ENCODE peak calls at places on chromosomes 16 and 17, in six cellular contexts. K is NCI-H1092, N is GM12865, T is adrenal gland, F is fibroblast of mammary gland, W is anterior cingulate cortex. G is an unnamed sample.

GRCh38 chr17:67246398-67246647 is 1.3 kb upstream of the HELZ start:
- DNase-seq in K (no peak), N (no peak), T (no peak), F (no peak), W (no peak), G (no peak)

GRCh38 chr17:17176341-17176740 is 29.8 kb downstream of the PLD6 start:
- DNase-seq in K (no peak), N (no peak), T (no peak), F (no peak), W (no peak), G (no peak)

GRCh38 chr16:4386951-4387565 is 15.4 kb downstream of the VASN start:
- DNase-seq in K (no peak), N (no peak), T (no peak), F (peak; percentile 70), W (no peak), G (no peak)

GRCh38 chr17:63830278-63830677 is 2.8 kb upstream of the FTSJ3 start:
- DNase-seq in K (no peak), N (no peak), T (no peak), F (no peak), W (no peak), G (no peak)

GRCh38 chr16:26118575-26118974 is 426.8 kb downstream of the HS3ST4 start:
- DNase-seq in K (no peak), N (no peak), T (no peak), F (no peak), W (no peak), G (no peak)

GRCh38 chr16:81035975-81036750 is 521 bp downstream of the ATMIN start:
- DNase-seq in K (peak; percentile 23), N (peak; percentile 61), T (peak; percentile 38), F (peak; percentile 19), W (no peak), G (peak; percentile 32)

GRCh38 chr17:30225919-30226553 is 9.5 kb downstream of the SLC6A4 start:
- DNase-seq in K (no peak), N (no peak), T (no peak), F (no peak), W (no peak), G (no peak)

GRCh38 chr17:77727216-77727615 is 231.3 kb upstream of the TNRC6C start:
- DNase-seq in K (no peak), N (no peak), T (peak; percentile 3), F (no peak), W (no peak), G (no peak)

GRCh38 chr17:78940241-78940640 is 15.1 kb upstream of the TIMP2 start:
- DNase-seq in K (no peak), N (no peak), T (no peak), F (no peak), W (no peak), G (no peak)

GRCh38 chr17:7354262-7354781 is 634 bp upstream of the TMEM95 start:
- DNase-seq in K (no peak), N (peak; percentile 64), T (no peak), F (peak; percentile 66), W (no peak), G (no peak)

GRCh38 chr16:28212532-28212873 is 738 bp upstream of the XPO6 start:
- DNase-seq in K (no peak), N (no peak), T (no peak), F (peak; percentile 44), W (no peak), G (no peak)

GRCh38 chr17:50593321-50593720 is 32.8 kb downstream of the CACNA1G start:
- DNase-seq in K (peak; percentile 80), N (no peak), T (no peak), F (no peak), W (no peak), G (no peak)

GRCh38 chr17:57340160-57340981 is 84.0 kb downstream of the MSI2 start:
- DNase-seq in K (no peak), N (no peak), T (no peak), F (no peak), W (no peak), G (no peak)

GRCh38 chr16:87457724-87458423 is 35.0 kb downstream of the ZCCHC14 start:
- DNase-seq in K (no peak), N (peak; percentile 10), T (no peak), F (peak; percentile 99), W (no peak), G (peak; percentile 22)

GRCh38 chr17:35731239-35731931 is at the start of gene RASL10B:
- DNase-seq in K (no peak), N (no peak), T (peak; percentile 56), F (no peak), W (peak; percentile 34), G (peak; percentile 36)

GRCh38 chr17:44473367-44473766 is 29.8 kb downstream of the GPATCH8 start:
- DNase-seq in K (no peak), N (no peak), T (no peak), F (peak; percentile 6), W (no peak), G (no peak)

GRCh38 chr16:929227-929669 is 41.5 kb downstream of the LMF1 start:
- DNase-seq in K (no peak), N (no peak), T (no peak), F (no peak), W (no peak), G (no peak)

GRCh38 chr17:83122834-83123233 is 43.4 kb downstream of the METRNL start:
- DNase-seq in K (no peak), N (no peak), T (no peak), F (peak; percentile 81), W (no peak), G (no peak)

GRCh38 chr17:60827920-60828319 is 150.3 kb downstream of the BCAS3 start:
- DNase-seq in K (no peak), N (no peak), T (no peak), F (peak; percentile 38), W (no peak), G (no peak)

GRCh38 chr17:74190154-74190553 is 13.3 kb upstream of the RPL38 start:
- DNase-seq in K (peak; percentile 58), N (no peak), T (no peak), F (peak; percentile 71), W (peak; percentile 2), G (no peak)

GRCh38 chr17:29557085-29557697 is 9.6 kb downstream of the ABHD15 start:
- DNase-seq in K (no peak), N (no peak), T (no peak), F (no peak), W (no peak), G (no peak)